ENCODE peak calls at places on chromosomes 5 and 9, in seven cellular contexts. One of them, this sample, is unnamed.
A peak's percentile ranks its signal among the peaks of the same experiment; 100 is the strongest.

GRCh38 chr5:19886123-19886921 is 101.7 kb downstream of the CDH18 start:
- DNase-seq in activated CD4-positive, alpha-beta T cell treated with anti-CD3 and anti-CD28 coated beads for 36 hours: no peak
- DNase-seq in amniotic stem cell: peak; percentile 67
- DNase-seq in stimulated activated CD4-positive, alpha-beta T cell treated with anti-CD3 and anti-CD28 coated beads, Interleukin-1b, Interleukin-23, amount 100 ng/mL, for 24 hours: no peak
- DNase-seq in DMS153: peak; percentile 79
- DNase-seq in hepatic stellate cell: no peak
- DNase-seq in posterior vena cava: no peak
- DNase-seq in this sample: no peak

GRCh38 chr5:170632266-170632984 is 128.6 kb downstream of the KCNIP1 start:
- DNase-seq in activated CD4-positive, alpha-beta T cell treated with anti-CD3 and anti-CD28 coated beads for 36 hours: no peak
- DNase-seq in amniotic stem cell: no peak
- DNase-seq in stimulated activated CD4-positive, alpha-beta T cell treated with anti-CD3 and anti-CD28 coated beads, Interleukin-1b, Interleukin-23, amount 100 ng/mL, for 24 hours: no peak
- DNase-seq in DMS153: no peak
- DNase-seq in hepatic stellate cell: no peak
- DNase-seq in posterior vena cava: peak; percentile 70
- DNase-seq in this sample: no peak

GRCh38 chr9:114382951-114383865 is 4.6 kb downstream of the AKNA start:
- DNase-seq in activated CD4-positive, alpha-beta T cell treated with anti-CD3 and anti-CD28 coated beads for 36 hours: peak; percentile 89
- DNase-seq in amniotic stem cell: no peak
- DNase-seq in stimulated activated CD4-positive, alpha-beta T cell treated with anti-CD3 and anti-CD28 coated beads, Interleukin-1b, Interleukin-23, amount 100 ng/mL, for 24 hours: no peak
- DNase-seq in DMS153: no peak
- DNase-seq in hepatic stellate cell: peak; percentile 77
- DNase-seq in posterior vena cava: peak; percentile 76
- DNase-seq in this sample: no peak

GRCh38 chr5:173653822-173654523 is 37.5 kb upstream of the BOD1 start:
- DNase-seq in activated CD4-positive, alpha-beta T cell treated with anti-CD3 and anti-CD28 coated beads for 36 hours: no peak
- DNase-seq in amniotic stem cell: no peak
- DNase-seq in stimulated activated CD4-positive, alpha-beta T cell treated with anti-CD3 and anti-CD28 coated beads, Interleukin-1b, Interleukin-23, amount 100 ng/mL, for 24 hours: no peak
- DNase-seq in DMS153: no peak
- DNase-seq in hepatic stellate cell: no peak
- DNase-seq in posterior vena cava: no peak
- DNase-seq in this sample: no peak

GRCh38 chr5:83844320-83845068 is 123.8 kb upstream of the HAPLN1 start:
- DNase-seq in activated CD4-positive, alpha-beta T cell treated with anti-CD3 and anti-CD28 coated beads for 36 hours: peak; percentile 21
- DNase-seq in amniotic stem cell: peak; percentile 2
- DNase-seq in stimulated activated CD4-positive, alpha-beta T cell treated with anti-CD3 and anti-CD28 coated beads, Interleukin-1b, Interleukin-23, amount 100 ng/mL, for 24 hours: no peak
- DNase-seq in DMS153: no peak
- DNase-seq in hepatic stellate cell: peak; percentile 70
- DNase-seq in posterior vena cava: no peak
- DNase-seq in this sample: no peak

GRCh38 chr5:68424799-68425537 is 209.4 kb downstream of the PIK3R1 start:
- DNase-seq in activated CD4-positive, alpha-beta T cell treated with anti-CD3 and anti-CD28 coated beads for 36 hours: peak; percentile 48
- DNase-seq in amniotic stem cell: no peak
- DNase-seq in stimulated activated CD4-positive, alpha-beta T cell treated with anti-CD3 and anti-CD28 coated beads, Interleukin-1b, Interleukin-23, amount 100 ng/mL, for 24 hours: no peak
- DNase-seq in DMS153: no peak
- DNase-seq in hepatic stellate cell: peak; percentile 21
- DNase-seq in posterior vena cava: no peak
- DNase-seq in this sample: no peak

GRCh38 chr9:4861736-4862451 is 69.2 kb downstream of the RCL1 start:
- DNase-seq in activated CD4-positive, alpha-beta T cell treated with anti-CD3 and anti-CD28 coated beads for 36 hours: no peak
- DNase-seq in amniotic stem cell: no peak
- DNase-seq in stimulated activated CD4-positive, alpha-beta T cell treated with anti-CD3 and anti-CD28 coated beads, Interleukin-1b, Interleukin-23, amount 100 ng/mL, for 24 hours: no peak
- DNase-seq in DMS153: no peak
- DNase-seq in hepatic stellate cell: no peak
- DNase-seq in posterior vena cava: no peak
- DNase-seq in this sample: no peak

GRCh38 chr5:172172912-172173591 is 15.0 kb downstream of the STK10 start:
- DNase-seq in activated CD4-positive, alpha-beta T cell treated with anti-CD3 and anti-CD28 coated beads for 36 hours: peak; percentile 29
- DNase-seq in amniotic stem cell: no peak
- DNase-seq in stimulated activated CD4-positive, alpha-beta T cell treated with anti-CD3 and anti-CD28 coated beads, Interleukin-1b, Interleukin-23, amount 100 ng/mL, for 24 hours: no peak
- DNase-seq in DMS153: no peak
- DNase-seq in hepatic stellate cell: no peak
- DNase-seq in posterior vena cava: peak; percentile 58
- DNase-seq in this sample: no peak

GRCh38 chr9:36731576-36731975 is 158.9 kb downstream of the MELK start:
- DNase-seq in activated CD4-positive, alpha-beta T cell treated with anti-CD3 and anti-CD28 coated beads for 36 hours: no peak
- DNase-seq in amniotic stem cell: no peak
- DNase-seq in stimulated activated CD4-positive, alpha-beta T cell treated with anti-CD3 and anti-CD28 coated beads, Interleukin-1b, Interleukin-23, amount 100 ng/mL, for 24 hours: no peak
- DNase-seq in DMS153: no peak
- DNase-seq in hepatic stellate cell: no peak
- DNase-seq in posterior vena cava: no peak
- DNase-seq in this sample: no peak

GRCh38 chr9:135714242-135715055 is 12.5 kb downstream of the KCNT1 start:
- DNase-seq in activated CD4-positive, alpha-beta T cell treated with anti-CD3 and anti-CD28 coated beads for 36 hours: no peak
- DNase-seq in amniotic stem cell: no peak
- DNase-seq in stimulated activated CD4-positive, alpha-beta T cell treated with anti-CD3 and anti-CD28 coated beads, Interleukin-1b, Interleukin-23, amount 100 ng/mL, for 24 hours: no peak
- DNase-seq in DMS153: no peak
- DNase-seq in hepatic stellate cell: no peak
- DNase-seq in posterior vena cava: no peak
- DNase-seq in this sample: peak; percentile 84

This sample was measured in H1.